ENCODE peak calls at places on chromosomes 1 and 21, in five cellular contexts. R is cardiac fibroblast, S is AG09309, Y is NCI-H1105, T is fibroblast of pulmonary artery. V is an unnamed sample.

GRCh38 chr1:64519921-64520320 is 50.0 kb downstream of the CACHD1 start:
- DNase-seq in R (peak), T (peak), Y (no peak), S (no peak), V (peak)

GRCh38 chr21:45957986-45958610 is 23.5 kb upstream of the COL6A1 start:
- DNase-seq in R (peak), T (peak), S (peak), Y (no peak), V (no peak)

GRCh38 chr21:15682182-15682895 is 47.4 kb upstream of the USP25 start:
- DNase-seq in R (peak), S (peak), T (peak), Y (no peak), V (peak)

GRCh38 chr1:55604194-55604593 is 389.0 kb upstream of the USP24 start:
- DNase-seq in R (no peak), Y (no peak), T (no peak), S (no peak), V (no peak)

GRCh38 chr1:187306671-187307415 is 478.1 kb downstream of the PLA2G4A start:
- DNase-seq in T (no peak), Y (no peak), R (no peak), S (no peak), V (peak)

GRCh38 chr21:36369064-36369685 is 16.0 kb upstream of the CHAF1B start:
- DNase-seq in Y (no peak), S (no peak), T (no peak), R (no peak), V (no peak)

GRCh38 chr1:15245593-15246325 is 1.3 kb upstream of the FHAD1 start:
- DNase-seq in R (peak), S (no peak), Y (no peak), T (peak), V (no peak)

GRCh38 chr21:15236111-15236510 is 171.3 kb upstream of the NRIP1 start:
- DNase-seq in T (no peak), Y (no peak), S (no peak), R (no peak), V (no peak)

GRCh38 chr1:19083081-19083480 is 126.6 kb upstream of the IFFO2 start:
- DNase-seq in Y (no peak), T (peak), S (no peak), R (peak), V (peak)

GRCh38 chr1:35031103-35031452 is 667 bp downstream of the ZMYM6 start:
- DNase-seq in Y (no peak), T (peak), R (peak), S (no peak), V (peak)

GRCh38 chr1:5364591-5364990 is 627.6 kb downstream of the NPHP4 start:
- DNase-seq in S (no peak), T (no peak), Y (no peak), R (no peak), V (no peak)

GRCh38 chr21:41865002-41865777 is 14.0 kb downstream of the PRDM15 start:
- DNase-seq in Y (no peak), R (no peak), T (no peak), S (no peak), V (no peak)

GRCh38 chr1:72000809-72001208 is 281.5 kb downstream of the NEGR1 start:
- DNase-seq in T (peak), S (no peak), R (no peak), Y (no peak), V (peak)

GRCh38 chr1:162899422-162900168 is 38.6 kb upstream of the CCDC190 start:
- DNase-seq in Y (no peak), S (peak), R (peak), T (peak), V (peak)

GRCh38 chr1:167770127-167770526 is 48.3 kb downstream of the MPZL1 start:
- DNase-seq in Y (peak), S (no peak), R (no peak), T (no peak), V (no peak)

GRCh38 chr21:38048241-38048640 is 132.0 kb upstream of the KCNJ6 start:
- DNase-seq in R (no peak), Y (peak), T (no peak), S (no peak), V (no peak)

GRCh38 chr1:35887508-35887907 is 4.5 kb downstream of the AGO1 start:
- DNase-seq in S (no peak), T (no peak), Y (no peak), R (no peak), V (no peak)

GRCh38 chr21:28193189-28193588 is 799.5 kb downstream of the LTN1 start:
- DNase-seq in S (no peak), Y (no peak), R (no peak), T (peak), V (no peak)

GRCh38 chr1:119737040-119737682 is 25.4 kb downstream of the PHGDH start:
- DNase-seq in R (peak), S (no peak), Y (no peak), T (peak), V (peak)

GRCh38 chr1:205935869-205936268 is 7.4 kb downstream of the SLC26A9 start:
- DNase-seq in R (no peak), T (no peak), S (no peak), Y (no peak), V (no peak)

GRCh38 chr1:65717815-65718454 is 74.8 kb upstream of the PDE4B start:
- DNase-seq in R (peak), S (peak), Y (no peak), T (peak), V (peak)

GRCh38 chr1:182392045-182393028 is 747 bp upstream of the GLUL start:
- DNase-seq in Y (no peak), R (peak), S (no peak), T (peak), V (peak)

GRCh38 chr1:20112279-20113000 is 6.9 kb downstream of the PLA2G2D start:
- DNase-seq in R (no peak), S (no peak), Y (no peak), T (no peak), V (no peak)